ENCODE peak calls at places on chromosomes 3 and 15, in five cellular contexts. L is heart left ventricle; Z is iPS-NIHi11; Y is uterus; E is activated CD4-positive, CD25-positive, alpha-beta regulatory T cell treated with anti-CD3 and anti-CD28 coated beads, Interleukin-2, amount 50 U/mL, for 72 hours. C is an unnamed sample.

GRCh38 chr15:99130314-99130713 is 25.4 kb downstream of the SYNM start:
- DNase-seq in Z (no peak), Y (no peak), L (no peak), E (no peak), C (no peak)

GRCh38 chr3:111761309-111761795 is 97.7 kb upstream of the PHLDB2 start:
- DNase-seq in E (no peak), Y (peak; percentile 50), L (no peak), Z (no peak), C (peak; percentile 39)

GRCh38 chr15:68818671-68819450 is 1.8 kb downstream of the ANP32A start:
- DNase-seq in E (peak; percentile 47), L (peak; percentile 83), Z (peak; percentile 49), Y (peak; percentile 36), C (peak; percentile 58)

GRCh38 chr3:19420159-19420558 is 271.8 kb downstream of the KCNH8 start:
- DNase-seq in L (no peak), Y (no peak), E (no peak), Z (no peak), C (no peak)

GRCh38 chr15:69951511-69952209 is 146.1 kb downstream of the TLE3 start:
- DNase-seq in Z (no peak), L (no peak), Y (no peak), E (no peak), C (no peak)

GRCh38 chr3:67998222-67998760 is 343.9 kb upstream of the SUCLG2 start:
- DNase-seq in L (no peak), Y (no peak), Z (peak; percentile 37), E (no peak), C (no peak)

GRCh38 chr15:60118564-60119080 is 114.5 kb downstream of the FOXB1 start:
- DNase-seq in L (no peak), Z (no peak), Y (no peak), E (no peak), C (no peak)

GRCh38 chr3:190378240-190378891 is 9.6 kb upstream of the CLDN16 start:
- DNase-seq in E (no peak), L (no peak), Z (no peak), Y (peak; percentile 29), C (no peak)

GRCh38 chr15:99446565-99447496 is 119.0 kb upstream of the MEF2A start:
- DNase-seq in Z (no peak), L (no peak), Y (no peak), E (no peak), C (no peak)

GRCh38 chr15:24075420-24076089 is 388.4 kb upstream of the NDN start:
- DNase-seq in Z (no peak), L (no peak), Y (no peak), E (no peak), C (no peak)

GRCh38 chr3:152283492-152284381 is 15.0 kb downstream of the MBNL1 start:
- DNase-seq in Y (no peak), E (no peak), Z (no peak), L (no peak), C (no peak)

GRCh38 chr3:134682196-134682880 is 31.5 kb upstream of the KY start:
- DNase-seq in L (no peak), Y (no peak), Z (no peak), E (no peak), C (no peak)

GRCh38 chr15:69557340-69558137 is 104.9 kb downstream of the RPLP1 start:
- DNase-seq in E (no peak), L (no peak), Z (no peak), Y (no peak), C (no peak)

GRCh38 chr15:28960979-28961378 is 75.2 kb downstream of the APBA2 start:
- DNase-seq in E (no peak), L (no peak), Z (no peak), Y (no peak), C (no peak)

GRCh38 chr3:105516972-105517371 is 150.3 kb downstream of the ALCAM start:
- DNase-seq in E (no peak), L (no peak), Y (no peak), Z (no peak), C (no peak)

GRCh38 chr3:37766797-37767776 is 94.6 kb upstream of the CTDSPL start:
- DNase-seq in Z (no peak), Y (no peak), E (no peak), L (no peak), C (no peak)

GRCh38 chr3:82281205-82281604 is 519.8 kb upstream of the GBE1 start:
- DNase-seq in L (no peak), E (no peak), Y (no peak), Z (peak; percentile 38), C (no peak)

GRCh38 chr3:183711516-183711915 is 13.9 kb downstream of the YEATS2 start:
- DNase-seq in L (no peak), E (no peak), Z (no peak), Y (no peak), C (no peak)

GRCh38 chr3:20458994-20459736 is 273.2 kb upstream of the SGO1 start:
- DNase-seq in Y (no peak), Z (no peak), E (no peak), L (no peak), C (no peak)

GRCh38 chr15:59691194-59691805 is 2.2 kb upstream of the BNIP2 start:
- DNase-seq in E (no peak), Z (no peak), Y (peak; percentile 45), L (no peak), C (peak; percentile 52)

GRCh38 chr15:28984421-28985375 is 98.9 kb downstream of the APBA2 start:
- DNase-seq in L (no peak), Z (peak; percentile 66), E (no peak), Y (no peak), C (peak; percentile 18)

GRCh38 chr15:82812994-82813393 is 3.6 kb downstream of the WHAMM start:
- DNase-seq in L (no peak), E (no peak), Z (no peak), Y (no peak), C (no peak)

GRCh38 chr15:64356443-64357040 is 569 bp upstream of the CSNK1G1 start:
- DNase-seq in E (no peak), L (no peak), Z (no peak), Y (no peak), C (no peak)

GRCh38 chr3:124780356-124780755 is 50.1 kb downstream of the UMPS start:
- DNase-seq in Y (peak; percentile 74), E (no peak), L (peak; percentile 85), Z (no peak), C (no peak)

GRCh38 chr3:151550025-151550618 is 89.3 kb upstream of the IGSF10 start:
- DNase-seq in Y (no peak), L (no peak), E (no peak), Z (no peak), C (no peak)

GRCh38 chr3:184742676-184743135 is 30.8 kb upstream of the MAGEF1 start:
- DNase-seq in Z (no peak), Y (peak; percentile 14), L (no peak), E (peak; percentile 7), C (no peak)

GRCh38 chr3:131704084-131704483 is 201.3 kb upstream of the MRPL3 start:
- DNase-seq in Z (no peak), Y (no peak), E (no peak), L (no peak), C (no peak)